ENCODE peak calls at places on chromosome 1, in eight cellular contexts. R is gastrocnemius medialis, H is adipocyte, A is OCI-LY7, L is left ventricle myocardium inferior, E is SJSA1, D is heart right ventricle, G is uterus. J is an unnamed sample.
A peak's percentile ranks its signal among the peaks of the same experiment; 100 is the strongest.

GRCh38 chr1:53346007-53346813 is 18.3 kb upstream of the LRP8 start:
- DNase-seq in E (no peak), A (no peak), D (no peak), H (no peak), L (no peak), R (no peak), G (no peak), J (no peak)

GRCh38 chr1:14055442-14056225 is 355.6 kb downstream of the PRDM2 start:
- DNase-seq in D (no peak), H (no peak), R (no peak), E (no peak), A (no peak), G (no peak), L (no peak), J (no peak)

GRCh38 chr1:69693921-69694320 is 126.2 kb downstream of the LRRC7 start:
- DNase-seq in E (no peak), L (no peak), G (no peak), R (no peak), D (no peak), H (no peak), A (no peak), J (no peak)

GRCh38 chr1:229141701-229142377 is 129.1 kb upstream of the RAB4A start:
- DNase-seq in D (no peak), R (no peak), L (no peak), E (no peak), H (no peak), A (no peak), G (no peak), J (no peak)

GRCh38 chr1:153678519-153679336 is at the start of gene NPR1:
- DNase-seq in D (peak; percentile 69), R (peak; percentile 34), H (peak; percentile 66), A (no peak), E (peak; percentile 33), L (peak; percentile 66), G (peak; percentile 69), J (peak; percentile 93)

GRCh38 chr1:196678510-196678884 is 26.7 kb downstream of the CFH start:
- DNase-seq in G (no peak), H (peak; percentile 71), A (no peak), R (no peak), D (no peak), E (peak; percentile 41), L (no peak), J (no peak)

GRCh38 chr1:101203812-101204540 is 32.8 kb upstream of the S1PR1 start:
- DNase-seq in L (no peak), A (no peak), H (peak; percentile 6), D (peak; percentile 56), R (no peak), G (no peak), E (peak; percentile 41), J (no peak)

GRCh38 chr1:165494949-165495810 is 48.6 kb upstream of the LRRC52 start:
- DNase-seq in E (no peak), G (no peak), D (no peak), A (no peak), H (no peak), L (no peak), R (no peak), J (peak; percentile 15)

GRCh38 chr1:228500143-228500736 is 13.1 kb downstream of the RNF187 start:
- DNase-seq in E (no peak), R (no peak), A (peak; percentile 65), L (no peak), G (no peak), H (no peak), D (no peak), J (no peak)

GRCh38 chr1:235147269-235147668 is 13.8 kb downstream of the RBM34 start:
- DNase-seq in H (no peak), G (no peak), L (no peak), R (no peak), D (no peak), E (no peak), A (no peak), J (no peak)
- H3K36me3 ChIP-seq in H (peaks cover 93% of the 10 kb centered on the region), G (no peaks in the 10 kb centered on the region), L (peaks cover 96% of the 10 kb centered on the region), R (no peaks in the 10 kb centered on the region), D (peaks cover 100% of the 10 kb centered on the region), E (peaks cover 89% of the 10 kb centered on the region), A (peaks cover 97% of the 10 kb centered on the region), J (peaks cover 13% of the 10 kb centered on the region)

DNA sequence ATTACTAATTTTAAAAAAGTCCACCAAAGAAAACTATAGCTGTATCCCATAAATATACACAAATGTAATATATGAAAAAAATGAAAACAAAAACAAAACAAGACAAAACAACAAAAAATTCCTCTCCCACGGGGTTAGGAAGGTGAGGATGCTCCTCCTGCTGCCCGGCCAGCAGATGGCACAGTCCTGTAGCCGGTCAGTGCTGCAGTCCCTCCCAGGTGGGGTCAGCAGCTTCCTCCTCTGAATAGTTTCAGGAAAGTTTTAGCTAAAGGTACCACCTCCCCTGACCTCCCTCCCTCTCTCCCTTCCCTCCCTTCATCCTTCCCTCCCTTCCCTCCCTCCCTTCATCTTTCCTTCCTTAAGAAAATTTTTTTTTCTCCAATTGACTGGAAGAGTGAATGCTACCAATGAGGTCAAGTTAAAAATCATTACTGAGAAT is 67.8 kb upstream of the BCL10 start:
- DNase-seq in L (no peak), R (peak; percentile 27), D (no peak), A (peak; percentile 4), G (no peak), H (peak; percentile 56), E (peak; percentile 84), J (peak; percentile 77)
- H3K36me3 ChIP-seq in L (no peaks in the 10 kb centered on the region), R (no peaks in the 10 kb centered on the region), D (peaks cover 2% of the 10 kb centered on the region), A (no peaks in the 10 kb centered on the region), G (no peaks in the 10 kb centered on the region), H (peaks cover 30% of the 10 kb centered on the region), E (peaks cover 33% of the 10 kb centered on the region), J (no peaks in the 10 kb centered on the region)

DNA sequence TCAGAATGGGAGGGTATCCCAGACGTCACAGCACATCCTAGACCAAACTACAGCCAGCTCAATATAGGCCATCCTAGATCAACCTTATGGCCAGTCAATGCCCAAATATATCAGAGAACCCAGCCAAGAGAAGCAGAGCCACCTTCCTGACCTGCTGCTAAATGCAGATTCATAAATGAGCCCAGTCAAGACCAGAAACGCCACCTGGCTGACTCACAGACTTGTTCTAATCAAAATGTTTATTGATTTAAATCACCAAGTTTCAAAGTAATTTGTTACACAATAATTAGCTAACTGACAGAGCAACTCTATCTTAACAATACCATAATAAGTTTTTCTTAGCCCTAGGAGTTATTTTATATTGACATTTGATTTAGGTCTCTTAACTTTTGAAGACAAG is 28.6 kb downstream of the ZNF644 start:
- DNase-seq in H (no peak), E (no peak), D (no peak), L (no peak), R (no peak), A (no peak), G (no peak), J (no peak)
- H3K36me3 ChIP-seq in H (no peaks in the 10 kb centered on the region), E (peaks cover 15% of the 10 kb centered on the region), D (peaks cover 6% of the 10 kb centered on the region), L (peaks cover 10% of the 10 kb centered on the region), R (no peaks in the 10 kb centered on the region), A (peaks cover 94% of the 10 kb centered on the region), G (no peaks in the 10 kb centered on the region), J (peaks cover 1% of the 10 kb centered on the region)

DNA sequence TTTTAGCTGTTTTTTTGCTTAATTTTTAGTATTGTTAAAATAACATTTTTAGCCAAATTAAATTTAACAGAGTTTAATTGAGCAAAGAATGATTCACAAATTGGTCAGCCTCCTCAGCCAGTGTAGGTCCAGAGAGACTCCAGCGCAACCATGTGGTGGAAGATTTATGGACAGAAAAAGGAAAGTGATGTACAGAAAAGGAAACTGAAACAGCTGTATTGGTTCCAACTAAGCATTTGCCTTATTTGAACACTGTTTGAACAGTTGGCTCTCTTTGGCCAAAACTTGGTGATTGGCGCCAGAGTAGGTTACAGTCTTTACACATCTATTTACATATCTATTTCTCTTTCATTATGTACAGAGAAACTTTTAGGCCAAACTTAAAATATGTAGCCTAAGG is 19.4 kb downstream of the RPS6KC1 start:
- DNase-seq in D (peak; percentile 7), L (no peak), E (peak; percentile 12), H (peak; percentile 89), R (no peak), G (no peak), A (peak; percentile 19), J (no peak)
- H3K36me3 ChIP-seq in D (peaks cover 2% of the 10 kb centered on the region), L (no peaks in the 10 kb centered on the region), E (no peaks in the 10 kb centered on the region), H (no peaks in the 10 kb centered on the region), R (no peaks in the 10 kb centered on the region), G (no peaks in the 10 kb centered on the region), A (no peaks in the 10 kb centered on the region), J (no peaks in the 10 kb centered on the region)

DNA sequence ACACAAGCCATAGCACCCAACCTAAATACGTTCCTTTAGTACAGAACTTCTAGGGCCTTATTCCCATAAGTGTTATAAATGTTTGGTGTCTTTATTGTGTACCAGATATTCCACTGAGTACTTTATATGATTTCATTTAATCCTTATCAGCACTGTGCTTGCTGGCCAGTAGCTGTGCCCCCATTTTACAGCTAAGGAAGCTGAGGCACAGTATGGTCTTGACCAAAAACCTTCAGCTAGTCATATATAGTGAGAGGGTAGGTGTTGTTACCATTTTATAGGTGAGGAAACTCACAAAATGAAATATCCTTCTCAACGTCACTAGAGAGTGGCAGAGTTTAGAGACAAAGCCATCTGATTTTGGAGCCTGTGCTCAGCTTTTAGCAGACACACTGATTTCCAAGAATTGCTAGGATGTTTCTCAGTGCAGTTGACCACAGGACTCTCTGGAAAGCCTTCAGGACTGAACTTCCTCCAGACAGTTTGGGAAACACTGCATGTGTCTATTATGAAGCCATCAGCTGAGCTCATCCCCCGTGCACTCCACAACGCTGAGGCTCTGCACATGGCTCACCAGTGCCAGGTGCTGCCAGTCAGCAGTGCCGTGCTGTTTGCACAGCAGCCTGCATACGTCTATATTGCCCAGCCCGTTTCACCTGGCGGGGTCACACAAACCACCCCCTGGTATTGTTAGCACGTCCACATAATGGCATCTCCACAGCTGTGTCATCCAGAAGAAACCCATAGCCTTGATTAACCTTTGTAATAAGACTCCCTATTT is 15.4 kb downstream of the NPPA start:
- DNase-seq in R (no peak), G (no peak), L (no peak), H (no peak), A (no peak), D (no peak), E (no peak), J (no peak)
- H3K36me3 ChIP-seq in R (no peaks in the 10 kb centered on the region), G (no peaks in the 10 kb centered on the region), L (peaks cover 97% of the 10 kb centered on the region), H (peaks cover 97% of the 10 kb centered on the region), A (peaks cover 96% of the 10 kb centered on the region), D (peaks cover 99% of the 10 kb centered on the region), E (peaks cover 56% of the 10 kb centered on the region), J (peaks cover 49% of the 10 kb centered on the region)

J was measured in H7.